ENCODE peak calls at places on chromosome 9, in five cellular contexts. One of them, this sample, is unnamed.

GRCh38 chr9:129803679-129804065 is 688 bp downstream of the TOR1B start:
- DNase-seq in CD8-positive, alpha-beta T cell: no peak
- DNase-seq in body of pancreas: no peak
- DNase-seq in fibroblast of mammary gland: no peak
- DNase-seq in Peyer's patch: no peak
- DNase-seq in this sample: no peak

GRCh38 chr9:93557366-93558137 is 18.8 kb upstream of the PHF2 start:
- DNase-seq in CD8-positive, alpha-beta T cell: no peak
- DNase-seq in body of pancreas: no peak
- DNase-seq in fibroblast of mammary gland: no peak
- DNase-seq in Peyer's patch: no peak
- DNase-seq in this sample: no peak

GRCh38 chr9:74570879-74571512 is 73.9 kb downstream of the RORB start:
- DNase-seq in CD8-positive, alpha-beta T cell: no peak
- DNase-seq in body of pancreas: peak
- DNase-seq in fibroblast of mammary gland: peak
- DNase-seq in Peyer's patch: peak
- DNase-seq in this sample: peak

GRCh38 chr9:33297455-33297854 is 7.1 kb downstream of the NFX1 start:
- DNase-seq in CD8-positive, alpha-beta T cell: no peak
- DNase-seq in body of pancreas: peak
- DNase-seq in fibroblast of mammary gland: no peak
- DNase-seq in Peyer's patch: peak
- DNase-seq in this sample: no peak

GRCh38 chr9:34140853-34141252 is 14.4 kb upstream of the DCAF12 start:
- DNase-seq in CD8-positive, alpha-beta T cell: no peak
- DNase-seq in body of pancreas: no peak
- DNase-seq in fibroblast of mammary gland: no peak
- DNase-seq in Peyer's patch: no peak
- DNase-seq in this sample: no peak

GRCh38 chr9:129422032-129422842 is 198.7 kb downstream of the C9orf50 start:
- DNase-seq in CD8-positive, alpha-beta T cell: no peak
- DNase-seq in body of pancreas: no peak
- DNase-seq in fibroblast of mammary gland: no peak
- DNase-seq in Peyer's patch: no peak
- DNase-seq in this sample: no peak

GRCh38 chr9:17936365-17936764 is 357.5 kb downstream of the SH3GL2 start:
- DNase-seq in CD8-positive, alpha-beta T cell: no peak
- DNase-seq in body of pancreas: no peak
- DNase-seq in fibroblast of mammary gland: no peak
- DNase-seq in Peyer's patch: no peak
- DNase-seq in this sample: no peak

GRCh38 chr9:19286634-19287188 is 56.2 kb downstream of the DENND4C start:
- DNase-seq in CD8-positive, alpha-beta T cell: no peak
- DNase-seq in body of pancreas: peak
- DNase-seq in fibroblast of mammary gland: peak
- DNase-seq in Peyer's patch: peak
- DNase-seq in this sample: peak

GRCh38 chr9:121950441-121950840 is 142.7 kb downstream of the TTLL11 start:
- DNase-seq in CD8-positive, alpha-beta T cell: no peak
- DNase-seq in body of pancreas: no peak
- DNase-seq in fibroblast of mammary gland: no peak
- DNase-seq in Peyer's patch: no peak
- DNase-seq in this sample: no peak

GRCh38 chr9:121704281-121704680 is 52.8 kb downstream of the DAB2IP start:
- DNase-seq in CD8-positive, alpha-beta T cell: no peak
- DNase-seq in body of pancreas: no peak
- DNase-seq in fibroblast of mammary gland: no peak
- DNase-seq in Peyer's patch: no peak
- DNase-seq in this sample: no peak

GRCh38 chr9:34961574-34962480 is 3.7 kb downstream of the PHF24 start:
- DNase-seq in CD8-positive, alpha-beta T cell: no peak
- DNase-seq in body of pancreas: no peak
- DNase-seq in fibroblast of mammary gland: peak
- DNase-seq in Peyer's patch: no peak
- DNase-seq in this sample: peak

GRCh38 chr9:9352877-9353481 is 1259.8 kb downstream of the PTPRD start:
- DNase-seq in CD8-positive, alpha-beta T cell: no peak
- DNase-seq in body of pancreas: no peak
- DNase-seq in fibroblast of mammary gland: peak
- DNase-seq in Peyer's patch: no peak
- DNase-seq in this sample: no peak

DNA sequence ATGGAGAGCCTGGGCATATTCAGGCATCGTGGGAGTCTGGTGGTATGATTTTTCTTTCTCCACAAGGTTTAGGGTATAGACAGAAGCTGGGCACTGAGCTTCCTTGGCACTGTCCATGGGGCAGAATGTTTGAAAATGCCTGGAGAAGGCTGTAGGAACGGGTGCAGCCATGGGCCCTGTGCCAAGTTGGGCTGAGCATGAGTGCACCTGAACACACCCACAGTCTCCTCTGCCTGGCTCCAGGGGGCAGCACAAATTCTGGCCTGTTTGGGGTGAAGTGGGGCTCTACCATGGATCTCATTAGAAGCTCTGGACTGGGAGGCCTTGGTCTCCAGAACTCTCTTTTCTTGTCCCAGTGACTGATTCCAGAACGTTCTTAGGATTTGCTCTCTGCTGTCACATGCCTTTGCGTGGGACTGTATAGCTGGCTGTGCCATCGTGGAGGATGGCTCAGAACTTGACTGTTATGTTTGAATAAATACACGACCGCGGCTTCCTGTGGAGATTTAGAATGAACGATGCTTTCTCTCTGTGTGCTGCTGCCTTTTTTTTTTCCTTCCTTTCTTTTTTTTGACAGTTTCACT is 229.8 kb downstream of the FANCC start:
- DNase-seq in CD8-positive, alpha-beta T cell: no peak
- DNase-seq in body of pancreas: peak
- DNase-seq in fibroblast of mammary gland: no peak
- DNase-seq in Peyer's patch: no peak
- DNase-seq in this sample: no peak
- TF ChIP-seq CTCF in CD8-positive, alpha-beta T cell: no peak
- TF ChIP-seq CTCF in body of pancreas: peak
- TF ChIP-seq CTCF in fibroblast of mammary gland: peak
- TF ChIP-seq CTCF in Peyer's patch: no peak
- TF ChIP-seq CTCF in this sample: no peak

GRCh38 chr9:111975709-111976108 is 79.1 kb downstream of the UGCG start:
- DNase-seq in CD8-positive, alpha-beta T cell: no peak
- DNase-seq in body of pancreas: peak
- DNase-seq in fibroblast of mammary gland: no peak
- DNase-seq in Peyer's patch: peak
- DNase-seq in this sample: no peak
- TF ChIP-seq CTCF in CD8-positive, alpha-beta T cell: no peak
- TF ChIP-seq CTCF in body of pancreas: peak
- TF ChIP-seq CTCF in fibroblast of mammary gland: no peak
- TF ChIP-seq CTCF in Peyer's patch: peak
- TF ChIP-seq CTCF in this sample: no peak

GRCh38 chr9:124423155-124423554 is 7.9 kb upstream of the PSMB7 start:
- DNase-seq in CD8-positive, alpha-beta T cell: no peak
- DNase-seq in body of pancreas: no peak
- DNase-seq in fibroblast of mammary gland: no peak
- DNase-seq in Peyer's patch: no peak
- DNase-seq in this sample: no peak

GRCh38 chr9:124415852-124416484 is 726 bp upstream of the PSMB7 start:
- DNase-seq in CD8-positive, alpha-beta T cell: no peak
- DNase-seq in body of pancreas: no peak
- DNase-seq in fibroblast of mammary gland: no peak
- DNase-seq in Peyer's patch: no peak
- DNase-seq in this sample: no peak

GRCh38 chr9:124420991-124421543 is 5.8 kb upstream of the PSMB7 start:
- DNase-seq in CD8-positive, alpha-beta T cell: no peak
- DNase-seq in body of pancreas: no peak
- DNase-seq in fibroblast of mammary gland: no peak
- DNase-seq in Peyer's patch: peak
- DNase-seq in this sample: no peak

GRCh38 chr9:124423591-124423990 is 8.3 kb upstream of the PSMB7 start:
- DNase-seq in CD8-positive, alpha-beta T cell: no peak
- DNase-seq in body of pancreas: no peak
- DNase-seq in fibroblast of mammary gland: no peak
- DNase-seq in Peyer's patch: peak
- DNase-seq in this sample: no peak

GRCh38 chr9:124419832-124420489 is 4.7 kb upstream of the PSMB7 start:
- DNase-seq in CD8-positive, alpha-beta T cell: no peak
- DNase-seq in body of pancreas: no peak
- DNase-seq in fibroblast of mammary gland: no peak
- DNase-seq in Peyer's patch: no peak
- DNase-seq in this sample: no peak
- TF ChIP-seq CTCF in CD8-positive, alpha-beta T cell: peak
- TF ChIP-seq CTCF in body of pancreas: no peak
- TF ChIP-seq CTCF in fibroblast of mammary gland: no peak
- TF ChIP-seq CTCF in Peyer's patch: no peak
- TF ChIP-seq CTCF in this sample: no peak

DNA sequence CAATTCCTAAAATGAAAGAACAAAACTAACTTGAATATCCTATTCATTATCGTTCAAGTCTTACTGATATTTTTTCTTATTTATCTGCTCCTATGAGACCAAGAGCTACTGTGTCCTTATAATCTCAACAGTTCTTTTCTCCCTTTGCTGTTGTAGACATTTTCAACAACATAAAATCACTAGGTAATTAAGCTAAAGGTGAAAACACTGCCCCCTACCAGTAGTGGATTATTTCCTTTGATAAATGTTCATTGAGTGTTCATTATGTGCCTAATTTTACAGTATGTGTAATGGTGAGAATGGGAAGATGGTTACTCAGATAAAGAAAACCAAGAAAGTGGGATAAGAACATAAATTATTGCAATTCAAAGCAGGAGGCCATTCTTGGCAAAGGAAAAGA is 41.4 kb upstream of the PAPPA start:
- DNase-seq in CD8-positive, alpha-beta T cell: no peak
- DNase-seq in body of pancreas: no peak
- DNase-seq in fibroblast of mammary gland: peak
- DNase-seq in Peyer's patch: no peak
- DNase-seq in this sample: peak
- TF ChIP-seq CTCF in CD8-positive, alpha-beta T cell: no peak
- TF ChIP-seq CTCF in body of pancreas: peak
- TF ChIP-seq CTCF in fibroblast of mammary gland: peak
- TF ChIP-seq CTCF in Peyer's patch: no peak
- TF ChIP-seq CTCF in this sample: peak

GRCh38 chr9:97636903-97637302 is 3.3 kb downstream of the NCBP1 start:
- DNase-seq in CD8-positive, alpha-beta T cell: no peak
- DNase-seq in body of pancreas: no peak
- DNase-seq in fibroblast of mammary gland: no peak
- DNase-seq in Peyer's patch: no peak
- DNase-seq in this sample: no peak

GRCh38 chr9:97640290-97640689 is 6.7 kb downstream of the NCBP1 start:
- DNase-seq in CD8-positive, alpha-beta T cell: no peak
- DNase-seq in body of pancreas: no peak
- DNase-seq in fibroblast of mammary gland: no peak
- DNase-seq in Peyer's patch: no peak
- DNase-seq in this sample: no peak

GRCh38 chr9:97633859-97634485 is 351 bp downstream of the NCBP1 start:
- DNase-seq in CD8-positive, alpha-beta T cell: peak
- DNase-seq in body of pancreas: no peak
- DNase-seq in fibroblast of mammary gland: no peak
- DNase-seq in Peyer's patch: no peak
- DNase-seq in this sample: no peak

GRCh38 chr9:97635026-97635425 is 1.4 kb downstream of the NCBP1 start:
- DNase-seq in CD8-positive, alpha-beta T cell: no peak
- DNase-seq in body of pancreas: no peak
- DNase-seq in fibroblast of mammary gland: no peak
- DNase-seq in Peyer's patch: no peak
- DNase-seq in this sample: no peak

DNA sequence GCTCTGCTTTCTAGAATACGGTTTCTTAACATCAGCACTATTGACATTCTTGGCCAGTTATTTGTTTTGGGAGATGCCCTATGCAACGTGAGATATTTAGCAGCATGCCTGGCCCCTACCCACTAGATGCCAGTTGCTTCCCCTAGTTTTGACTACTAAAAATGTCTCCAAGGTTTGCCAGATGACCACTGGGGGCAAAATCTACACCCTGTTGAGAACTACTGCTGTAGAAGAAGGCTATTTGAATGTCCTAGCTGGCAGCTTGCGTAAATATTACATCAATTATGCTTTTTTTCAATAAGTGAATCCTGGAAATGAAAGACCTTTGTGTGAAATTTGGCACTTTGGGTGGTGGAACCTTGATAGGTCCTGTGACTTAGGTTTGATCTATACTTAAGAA is 5.0 kb downstream of the NCBP1 start:
- DNase-seq in CD8-positive, alpha-beta T cell: no peak
- DNase-seq in body of pancreas: no peak
- DNase-seq in fibroblast of mammary gland: no peak
- DNase-seq in Peyer's patch: no peak
- DNase-seq in this sample: peak
- TF ChIP-seq CTCF in CD8-positive, alpha-beta T cell: no peak
- TF ChIP-seq CTCF in body of pancreas: no peak
- TF ChIP-seq CTCF in fibroblast of mammary gland: peak
- TF ChIP-seq CTCF in Peyer's patch: no peak
- TF ChIP-seq CTCF in this sample: no peak

DNA sequence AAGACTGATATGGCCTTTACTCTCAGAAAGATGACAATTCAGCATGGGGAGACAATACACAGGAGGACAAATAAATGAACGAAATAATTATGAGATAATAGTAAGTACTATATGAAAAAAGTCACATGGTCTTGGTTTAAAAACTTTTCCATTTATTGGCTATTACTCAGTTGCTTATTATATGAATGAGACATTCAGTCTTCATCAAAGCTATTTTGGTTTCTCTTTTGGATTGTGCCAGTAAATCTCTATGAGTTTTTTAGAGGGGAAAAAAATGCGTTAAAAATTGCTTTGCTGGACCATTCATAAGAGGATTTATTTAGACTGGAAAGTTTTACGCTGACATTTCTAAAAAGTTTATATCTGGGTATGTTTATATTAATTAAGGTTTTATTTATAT is 137.7 kb downstream of the AOPEP start:
- DNase-seq in CD8-positive, alpha-beta T cell: no peak
- DNase-seq in body of pancreas: no peak
- DNase-seq in fibroblast of mammary gland: no peak
- DNase-seq in Peyer's patch: no peak
- DNase-seq in this sample: no peak
- TF ChIP-seq CTCF in CD8-positive, alpha-beta T cell: no peak
- TF ChIP-seq CTCF in body of pancreas: no peak
- TF ChIP-seq CTCF in fibroblast of mammary gland: no peak
- TF ChIP-seq CTCF in Peyer's patch: no peak
- TF ChIP-seq CTCF in this sample: no peak

DNA sequence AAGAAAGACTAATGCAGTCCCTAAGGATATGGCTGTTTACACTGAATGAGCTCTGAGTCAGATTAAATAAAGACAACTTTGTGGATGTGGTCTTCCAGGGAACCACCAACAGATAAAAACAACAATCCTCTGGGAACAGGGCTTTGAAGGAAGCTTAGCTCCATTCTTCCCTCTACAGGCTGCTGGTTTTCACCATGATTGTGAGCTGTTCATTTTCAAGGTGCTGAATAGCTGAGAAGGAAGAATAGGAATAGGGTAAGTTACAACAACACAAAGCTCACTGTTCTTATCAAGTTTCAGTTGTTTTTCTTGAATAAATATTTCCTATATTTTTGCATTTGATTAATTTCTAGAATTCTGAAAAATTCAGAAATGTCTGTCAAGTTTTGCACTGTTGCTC is 25.9 kb upstream of the PTAR1 start:
- DNase-seq in CD8-positive, alpha-beta T cell: no peak
- DNase-seq in body of pancreas: no peak
- DNase-seq in fibroblast of mammary gland: peak
- DNase-seq in Peyer's patch: no peak
- DNase-seq in this sample: peak
- TF ChIP-seq CTCF in CD8-positive, alpha-beta T cell: no peak
- TF ChIP-seq CTCF in body of pancreas: no peak
- TF ChIP-seq CTCF in fibroblast of mammary gland: peak
- TF ChIP-seq CTCF in Peyer's patch: no peak
- TF ChIP-seq CTCF in this sample: peak